ENCODE peak calls at places on chromosomes 13 and 19, in nine cellular contexts. L is RWPE1, M is mammary epithelial cell, U is GM06990, C is hepatocyte, Y is progenitor cell of endocrine pancreas, K is GM13976, X is tibial artery, S is PC-9. Q is an unnamed sample.

GRCh38 chr19:3285647-3286176 is 61.3 kb downstream of the CELF5 start:
- DNase-seq in C (no peak), X (no peak), U (peak; percentile 38), M (no peak), S (no peak), K (peak; percentile 80), Y (peak; percentile 54), L (no peak), Q (peak; percentile 53)

GRCh38 chr13:99468971-99469545 is 32.2 kb upstream of the TM9SF2 start:
- DNase-seq in X (no peak), S (no peak), K (no peak), C (no peak), Y (no peak), U (no peak), M (no peak), L (no peak), Q (no peak)

GRCh38 chr13:22926176-22927007 is 254.4 kb upstream of the SGCG start:
- DNase-seq in X (no peak), K (peak; percentile 53), L (no peak), C (peak; percentile 70), S (no peak), Y (no peak), M (no peak), U (peak; percentile 22), Q (peak; percentile 48)

GRCh38 chr19:22595918-22596341 is 38.2 kb upstream of the ZNF492 start:
- DNase-seq in X (peak; percentile 81), U (no peak), C (no peak), K (no peak), L (no peak), S (no peak), M (no peak), Y (no peak), Q (no peak)

GRCh38 chr19:51552996-51553725 is 17.9 kb upstream of the ZNF175 start:
- DNase-seq in Y (peak; percentile 83), X (no peak), L (peak; percentile 67), C (peak; percentile 72), M (peak; percentile 57), S (peak; percentile 63), K (peak; percentile 52), U (no peak), Q (peak; percentile 76)

GRCh38 chr19:15372891-15373301 is 6.7 kb downstream of the AKAP8 start:
- DNase-seq in K (no peak), L (no peak), X (no peak), M (no peak), S (no peak), C (no peak), U (no peak), Y (no peak), Q (no peak)

GRCh38 chr19:7391218-7391670 is 42.5 kb downstream of the ARHGEF18 start:
- DNase-seq in S (peak; percentile 74), U (no peak), M (peak; percentile 81), C (peak; percentile 77), K (no peak), L (peak; percentile 91), Y (no peak), X (no peak), Q (no peak)

GRCh38 chr13:112152846-112153245 is 85.9 kb downstream of the SOX1 start:
- DNase-seq in C (no peak), M (no peak), S (no peak), X (no peak), Y (no peak), U (no peak), L (no peak), K (no peak), Q (no peak)

GRCh38 chr13:101490400-101491015 is 38.0 kb downstream of the ITGBL1 start:
- DNase-seq in C (no peak), L (peak; percentile 16), K (no peak), M (peak; percentile 80), X (no peak), S (no peak), U (no peak), Y (no peak), Q (no peak)

GRCh38 chr13:77810430-77810829 is 108.2 kb downstream of the EDNRB start:
- DNase-seq in L (no peak), S (no peak), K (peak; percentile 21), C (no peak), U (no peak), X (no peak), Y (no peak), M (peak; percentile 8), Q (no peak)

GRCh38 chr13:47908200-47908902 is 92.7 kb downstream of the SUCLA2 start:
- DNase-seq in S (peak; percentile 23), K (no peak), U (no peak), L (peak; percentile 29), M (peak; percentile 84), C (no peak), X (no peak), Y (no peak), Q (no peak)

GRCh38 chr13:50222569-50223332 is 207.5 kb downstream of the KCNRG start:
- DNase-seq in X (peak; percentile 75), U (no peak), L (peak; percentile 27), K (no peak), M (peak; percentile 96), C (peak; percentile 44), S (peak; percentile 37), Y (no peak), Q (no peak)

GRCh38 chr13:107258599-107259187 is 690.8 kb upstream of the ARGLU1 start:
- DNase-seq in L (peak; percentile 57), M (peak; percentile 33), C (no peak), U (no peak), S (peak; percentile 42), K (no peak), X (no peak), Y (no peak), Q (no peak)

GRCh38 chr19:32291876-32292275 is 53.5 kb upstream of the ZNF507 start:
- DNase-seq in C (no peak), U (no peak), S (no peak), K (no peak), M (no peak), L (no peak), X (no peak), Y (no peak), Q (no peak)

GRCh38 chr19:32287811-32288227 is 57.6 kb upstream of the ZNF507 start:
- DNase-seq in L (no peak), Y (peak; percentile 26), K (no peak), M (peak; percentile 29), U (no peak), X (peak; percentile 72), C (peak; percentile 81), S (peak; percentile 35), Q (no peak)

GRCh38 chr19:32289566-32290210 is 55.7 kb upstream of the ZNF507 start:
- DNase-seq in U (no peak), L (no peak), Y (no peak), X (no peak), K (no peak), S (no peak), M (no peak), C (no peak), Q (no peak)

GRCh38 chr19:32287086-32287485 is 58.3 kb upstream of the ZNF507 start:
- DNase-seq in C (no peak), U (no peak), Y (no peak), K (no peak), X (no peak), S (no peak), L (no peak), M (no peak), Q (no peak)
- TF ChIP-seq CTCF in C (no peak), U (no peak), Y (no peak), K (no peak), X (no peak), S (no peak), L (no peak), M (no peak), Q (no peak)

GRCh38 chr13:32837307-32837972 is 178.8 kb upstream of the KL start:
- DNase-seq in Y (no peak), M (no peak), X (no peak), L (no peak), S (no peak), C (no peak), U (no peak), K (no peak), Q (no peak)

GRCh38 chr13:32837973-32838940 is 178.0 kb upstream of the KL start:
- DNase-seq in S (no peak), X (no peak), K (no peak), L (no peak), M (no peak), C (no peak), U (peak; percentile 24), Y (no peak), Q (no peak)

GRCh38 chr13:32840840-32841713 is 175.1 kb upstream of the KL start:
- DNase-seq in M (peak; percentile 6), L (no peak), S (no peak), U (peak; percentile 46), K (peak; percentile 39), Y (no peak), C (no peak), X (no peak), Q (no peak)

GRCh38 chr13:32838985-32839384 is 177.2 kb upstream of the KL start:
- DNase-seq in S (no peak), U (peak; percentile 41), M (no peak), Y (no peak), C (peak; percentile 71), L (no peak), X (no peak), K (peak; percentile 64), Q (no peak)

GRCh38 chr13:32840113-32840512 is 176.1 kb upstream of the KL start:
- DNase-seq in S (no peak), U (no peak), L (no peak), M (no peak), X (no peak), K (no peak), C (no peak), Y (no peak), Q (no peak)
- TF ChIP-seq CTCF in S (no peak), U (no peak), L (no peak), M (no peak), X (no peak), K (no peak), C (no peak), Y (no peak), Q (no peak)

DNA sequence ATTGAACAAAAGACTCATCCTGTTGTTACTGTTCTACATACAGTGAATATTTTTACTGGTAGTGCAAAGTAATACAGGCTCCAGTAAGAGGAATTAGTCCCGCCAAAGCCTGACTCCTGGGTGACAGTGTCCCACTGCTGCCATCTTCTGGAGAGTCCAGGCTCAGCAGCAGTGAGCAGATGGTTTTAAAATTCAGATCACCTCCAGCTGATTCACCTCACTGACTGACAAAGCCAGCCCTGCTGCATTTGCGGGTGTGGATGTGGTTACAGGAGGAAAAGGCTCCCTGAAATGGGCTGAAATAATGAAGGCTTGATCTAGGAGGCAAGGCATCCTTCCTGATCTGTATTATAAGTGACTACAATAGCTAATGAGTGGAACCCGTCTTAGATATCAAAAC is 18.3 kb downstream of the PABPC3 start:
- DNase-seq in Y (peak; percentile 73), L (peak; percentile 71), S (peak; percentile 68), M (peak; percentile 75), U (peak; percentile 54), X (no peak), K (peak; percentile 81), C (peak; percentile 86), Q (peak; percentile 40)
- TF ChIP-seq CTCF in Y (peak; percentile 84), L (peak; percentile 93), S (peak; percentile 81), M (peak; percentile 91), U (peak; percentile 91), X (peak; percentile 31), K (peak; percentile 89), C (peak; percentile 93), Q (peak; percentile 58)

DNA sequence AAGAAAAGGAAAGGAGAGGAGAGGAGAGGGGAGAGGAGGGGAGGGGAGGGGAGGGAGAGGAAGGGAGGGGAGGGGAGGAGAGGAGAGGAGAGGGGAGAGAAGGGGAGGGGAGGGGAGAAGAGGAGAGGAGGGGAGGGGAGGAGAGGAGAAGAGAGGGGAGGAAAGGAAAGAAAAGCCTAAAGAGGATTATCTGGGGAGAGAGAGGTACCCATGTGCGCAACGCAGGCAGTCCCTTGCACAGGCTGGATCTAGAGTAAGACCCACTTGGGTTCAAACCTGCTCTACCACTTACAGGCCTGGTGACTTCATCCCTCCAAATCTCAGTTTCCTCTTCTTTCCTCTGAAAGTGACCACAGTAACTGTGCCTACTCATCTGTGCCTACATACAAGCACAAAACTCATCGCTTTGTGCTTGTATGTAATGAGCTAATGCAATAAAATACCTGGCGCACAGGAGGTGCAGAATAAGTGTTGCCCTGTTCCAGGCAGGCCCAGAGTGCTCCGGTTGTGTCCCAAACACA is 753 bp upstream of the MAP1S start:
- DNase-seq in L (no peak), U (no peak), K (no peak), S (no peak), M (no peak), C (no peak), X (no peak), Y (no peak), Q (no peak)
- TF ChIP-seq CTCF in L (no peak), U (no peak), K (no peak), S (no peak), M (no peak), C (no peak), X (no peak), Y (no peak), Q (no peak)